ENCODE peak calls at places on chromosomes 1 and 21, in seven cellular contexts. X is coronary artery, Z is DMS153, S is HCT116, Y is heart right ventricle, P is globus pallidus, F is activated gamma-delta T cell treated with Interleukin-2 at 50 U/mL for 16 hours. K is an unnamed sample.

GRCh38 chr21:45912611-45913415 is 68.8 kb upstream of the COL6A1 start:
- DNase-seq in F (no peak), P (no peak), Z (no peak), X (no peak), S (no peak), Y (no peak), K (no peak)

GRCh38 chr21:44397431-44398031 is 44.1 kb downstream of the TRPM2 start:
- DNase-seq in P (no peak), F (no peak), Y (no peak), Z (no peak), S (no peak), X (no peak), K (no peak)

GRCh38 chr1:199948587-199949280 is 78.8 kb upstream of the NR5A2 start:
- DNase-seq in F (no peak), S (peak; percentile 39), Z (peak; percentile 38), P (no peak), X (no peak), Y (no peak), K (peak; percentile 31)

GRCh38 chr1:224932607-224933249 is 3.3 kb downstream of the DNAH14 start:
- DNase-seq in P (no peak), F (no peak), X (no peak), Y (no peak), Z (no peak), S (no peak), K (no peak)

GRCh38 chr1:113320972-113321680 is 69.2 kb upstream of the MAGI3 start:
- DNase-seq in S (no peak), P (no peak), Z (no peak), Y (no peak), F (no peak), X (no peak), K (peak; percentile 11)

GRCh38 chr1:148355976-148356375 is 127.1 kb downstream of the PPIAL4G start:
- DNase-seq in X (no peak), F (no peak), S (no peak), P (no peak), Y (no peak), Z (no peak), K (peak; percentile 18)

GRCh38 chr21:39083377-39084008 is 99.8 kb downstream of the PSMG1 start:
- DNase-seq in Z (no peak), S (no peak), F (no peak), Y (no peak), P (no peak), X (peak; percentile 69), K (no peak)

GRCh38 chr1:36729289-36729688 is 246.6 kb upstream of the CSF3R start:
- DNase-seq in P (no peak), Y (no peak), S (no peak), F (no peak), Z (no peak), X (peak; percentile 33), K (no peak)

GRCh38 chr1:89757532-89757931 is 63.3 kb upstream of the LRRC8D start:
- DNase-seq in X (no peak), P (peak; percentile 60), Y (peak; percentile 39), Z (no peak), S (no peak), F (no peak), K (peak; percentile 27)

GRCh38 chr1:163308811-163309210 is 12.9 kb upstream of the NUF2 start:
- DNase-seq in S (no peak), P (no peak), X (no peak), Y (no peak), Z (no peak), F (no peak), K (peak; percentile 72)

GRCh38 chr1:101371259-101371658 is 134.4 kb downstream of the S1PR1 start:
- DNase-seq in Y (no peak), S (peak; percentile 27), Z (no peak), F (no peak), X (no peak), P (no peak), K (peak; percentile 87)

GRCh38 chr1:178172939-178173338 is 79.0 kb downstream of the RASAL2 start:
- DNase-seq in P (no peak), Y (no peak), S (no peak), Z (no peak), F (no peak), X (no peak), K (peak; percentile 62)

GRCh38 chr1:37064059-37064458 is 29.7 kb upstream of the GRIK3 start:
- DNase-seq in X (no peak), P (peak; percentile 78), Z (peak; percentile 87), S (no peak), Y (no peak), F (no peak), K (no peak)

GRCh38 chr1:29114654-29115053 is 9.0 kb downstream of the TMEM200B start:
- DNase-seq in Z (no peak), F (no peak), S (no peak), X (no peak), Y (no peak), P (no peak), K (no peak)

GRCh38 chr21:46461909-46462308 is 3.2 kb downstream of the DIP2A start:
- DNase-seq in X (no peak), Z (no peak), Y (no peak), P (no peak), F (no peak), S (no peak), K (no peak)

GRCh38 chr1:181592261-181592859 is 109.0 kb downstream of the CACNA1E start:
- DNase-seq in S (no peak), Z (no peak), Y (no peak), F (no peak), X (no peak), P (no peak), K (no peak)

GRCh38 chr21:43298546-43299440 is 128.1 kb downstream of the SIK1 start:
- DNase-seq in X (no peak), Z (no peak), Y (no peak), S (no peak), F (no peak), P (no peak), K (no peak)

K was measured in IMR-90.